ENCODE peak calls at places on chromosomes 2 and 18, in five cellular contexts. One of them, this sample, is unnamed.

GRCh38 chr2:232321156-232321816 is 57.3 kb upstream of the ALPP start:
- DNase-seq in choroid plexus epithelial cell: no peak
- DNase-seq in body of pancreas: no peak
- DNase-seq in NB4: peak; percentile 49
- DNase-seq in GM23248: no peak
- DNase-seq in this sample: peak; percentile 39

GRCh38 chr2:239381709-239382134 is 19.1 kb downstream of the HDAC4 start:
- DNase-seq in body of pancreas: peak; percentile 8
- DNase-seq in choroid plexus epithelial cell: no peak
- DNase-seq in NB4: no peak
- DNase-seq in GM23248: no peak
- DNase-seq in this sample: no peak

GRCh38 chr2:2574401-2575184 is 243.5 kb upstream of the MYT1L start:
- DNase-seq in choroid plexus epithelial cell: no peak
- DNase-seq in GM23248: no peak
- DNase-seq in body of pancreas: no peak
- DNase-seq in NB4: no peak
- DNase-seq in this sample: peak; percentile 30

GRCh38 chr18:34003687-34004086 is 221.0 kb downstream of the NOL4 start:
- DNase-seq in body of pancreas: no peak
- DNase-seq in NB4: no peak
- DNase-seq in choroid plexus epithelial cell: no peak
- DNase-seq in GM23248: no peak
- DNase-seq in this sample: no peak

GRCh38 chr2:70753978-70754377 is 14.0 kb downstream of the ADD2 start:
- DNase-seq in NB4: no peak
- DNase-seq in choroid plexus epithelial cell: no peak
- DNase-seq in GM23248: no peak
- DNase-seq in body of pancreas: no peak
- DNase-seq in this sample: no peak

GRCh38 chr2:186129767-186130581 is 356.1 kb upstream of the ZC3H15 start:
- DNase-seq in body of pancreas: no peak
- DNase-seq in choroid plexus epithelial cell: peak; percentile 65
- DNase-seq in GM23248: peak; percentile 53
- DNase-seq in NB4: no peak
- DNase-seq in this sample: no peak

GRCh38 chr18:36124841-36125240 is 4.3 kb downstream of the SLC39A6 start:
- DNase-seq in GM23248: no peak
- DNase-seq in choroid plexus epithelial cell: no peak
- DNase-seq in NB4: no peak
- DNase-seq in body of pancreas: no peak
- DNase-seq in this sample: no peak

GRCh38 chr2:223465793-223466192 is 136.4 kb downstream of the SCG2 start:
- DNase-seq in NB4: peak; percentile 99
- DNase-seq in choroid plexus epithelial cell: peak; percentile 99
- DNase-seq in GM23248: peak; percentile 96
- DNase-seq in body of pancreas: peak; percentile 56
- DNase-seq in this sample: no peak

GRCh38 chr2:120736202-120736954 is 710 bp downstream of the GLI2 start:
- DNase-seq in choroid plexus epithelial cell: no peak
- DNase-seq in NB4: no peak
- DNase-seq in body of pancreas: no peak
- DNase-seq in GM23248: peak; percentile 70
- DNase-seq in this sample: peak; percentile 73

GRCh38 chr2:207115715-207116364 is 49.9 kb downstream of the KLF7 start:
- DNase-seq in NB4: no peak
- DNase-seq in choroid plexus epithelial cell: peak; percentile 66
- DNase-seq in GM23248: peak; percentile 79
- DNase-seq in body of pancreas: no peak
- DNase-seq in this sample: no peak

GRCh38 chr2:45813003-45813601 is 161.6 kb downstream of the PRKCE start:
- DNase-seq in GM23248: no peak
- DNase-seq in choroid plexus epithelial cell: no peak
- DNase-seq in body of pancreas: no peak
- DNase-seq in NB4: no peak
- DNase-seq in this sample: no peak

GRCh38 chr18:33183136-33183535 is 257.4 kb downstream of the CCDC178 start:
- DNase-seq in choroid plexus epithelial cell: no peak
- DNase-seq in GM23248: no peak
- DNase-seq in NB4: no peak
- DNase-seq in body of pancreas: no peak
- DNase-seq in this sample: no peak